ENCODE peak calls at places on chromosomes 11 and 22, in nine cellular contexts. One of them, this sample, is unnamed.

GRCh38 chr22:48496226-48496845 is 1331.3 kb downstream of the BRD1 start:
- DNase-seq in OCI-LY7: no peak
- DNase-seq in SK-MEL-5: no peak
- DNase-seq in heart left ventricle: no peak
- DNase-seq in CD4-positive, alpha-beta memory T cell: no peak
- DNase-seq in AG09319: no peak
- DNase-seq in mesenchymal stem cell: no peak
- DNase-seq in G401: no peak
- DNase-seq in cardiac muscle cell: no peak
- DNase-seq in this sample: no peak

GRCh38 chr11:117717485-117718314 is 79.3 kb downstream of the DSCAML1 start:
- DNase-seq in OCI-LY7: no peak
- DNase-seq in SK-MEL-5: no peak
- DNase-seq in heart left ventricle: peak; percentile 18
- DNase-seq in CD4-positive, alpha-beta memory T cell: no peak
- DNase-seq in AG09319: no peak
- DNase-seq in mesenchymal stem cell: no peak
- DNase-seq in G401: no peak
- DNase-seq in cardiac muscle cell: peak; percentile 58
- DNase-seq in this sample: no peak

GRCh38 chr22:48535868-48536690 is 1291.6 kb downstream of the BRD1 start:
- DNase-seq in OCI-LY7: no peak
- DNase-seq in SK-MEL-5: peak; percentile 7
- DNase-seq in heart left ventricle: no peak
- DNase-seq in CD4-positive, alpha-beta memory T cell: no peak
- DNase-seq in AG09319: no peak
- DNase-seq in mesenchymal stem cell: no peak
- DNase-seq in G401: peak; percentile 90
- DNase-seq in cardiac muscle cell: no peak
- DNase-seq in this sample: no peak

GRCh38 chr11:3823303-3823702 is 14.9 kb downstream of the PGAP2 start:
- DNase-seq in OCI-LY7: no peak
- DNase-seq in SK-MEL-5: peak; percentile 47
- DNase-seq in heart left ventricle: no peak
- DNase-seq in CD4-positive, alpha-beta memory T cell: no peak
- DNase-seq in AG09319: peak; percentile 39
- DNase-seq in mesenchymal stem cell: peak; percentile 65
- DNase-seq in G401: no peak
- DNase-seq in cardiac muscle cell: no peak
- DNase-seq in this sample: no peak

GRCh38 chr11:31790649-31791048 is 20.5 kb downstream of the PAX6 start:
- DNase-seq in OCI-LY7: no peak
- DNase-seq in SK-MEL-5: no peak
- DNase-seq in heart left ventricle: no peak
- DNase-seq in CD4-positive, alpha-beta memory T cell: no peak
- DNase-seq in AG09319: no peak
- DNase-seq in mesenchymal stem cell: no peak
- DNase-seq in G401: peak; percentile 19
- DNase-seq in cardiac muscle cell: no peak
- DNase-seq in this sample: no peak

GRCh38 chr11:13745165-13745564 is 76.7 kb downstream of the FAR1 start:
- DNase-seq in OCI-LY7: no peak
- DNase-seq in SK-MEL-5: no peak
- DNase-seq in heart left ventricle: no peak
- DNase-seq in CD4-positive, alpha-beta memory T cell: no peak
- DNase-seq in AG09319: no peak
- DNase-seq in mesenchymal stem cell: no peak
- DNase-seq in G401: no peak
- DNase-seq in cardiac muscle cell: no peak
- DNase-seq in this sample: no peak

GRCh38 chr11:8906629-8907028 is 4.4 kb upstream of the AKIP1 start:
- DNase-seq in OCI-LY7: no peak
- DNase-seq in SK-MEL-5: peak; percentile 24
- DNase-seq in heart left ventricle: no peak
- DNase-seq in CD4-positive, alpha-beta memory T cell: no peak
- DNase-seq in AG09319: no peak
- DNase-seq in mesenchymal stem cell: peak; percentile 21
- DNase-seq in G401: no peak
- DNase-seq in cardiac muscle cell: no peak
- DNase-seq in this sample: no peak

GRCh38 chr11:22884268-22884667 is 24.0 kb upstream of the CCDC179 start:
- DNase-seq in OCI-LY7: no peak
- DNase-seq in SK-MEL-5: no peak
- DNase-seq in heart left ventricle: no peak
- DNase-seq in CD4-positive, alpha-beta memory T cell: no peak
- DNase-seq in AG09319: no peak
- DNase-seq in mesenchymal stem cell: peak; percentile 3
- DNase-seq in G401: no peak
- DNase-seq in cardiac muscle cell: no peak
- DNase-seq in this sample: no peak

GRCh38 chr11:32385998-32386397 is 49.3 kb downstream of the WT1 start:
- DNase-seq in OCI-LY7: no peak
- DNase-seq in SK-MEL-5: peak; percentile 69
- DNase-seq in heart left ventricle: peak; percentile 35
- DNase-seq in CD4-positive, alpha-beta memory T cell: no peak
- DNase-seq in AG09319: no peak
- DNase-seq in mesenchymal stem cell: peak; percentile 71
- DNase-seq in G401: no peak
- DNase-seq in cardiac muscle cell: peak; percentile 55
- DNase-seq in this sample: no peak